ENCODE peak calls at places on chromosomes 13 and 19, in five cellular contexts. I is ovary, U is PC-3, F is LNCaP clone FGC, E is psoas muscle. H is an unnamed sample.

GRCh38 chr19:10881403-10882107 is 10.2 kb downstream of the CARM1 start:
- DNase-seq in E (no peak), F (no peak), I (no peak), U (no peak), H (peak; percentile 36)

GRCh38 chr19:8004723-8005513 is 523 bp downstream of the ELAVL1 start:
- DNase-seq in I (no peak), F (no peak), E (no peak), U (peak; percentile 19), H (no peak)

GRCh38 chr19:2053601-2054389 is 2.8 kb upstream of the MKNK2 start:
- DNase-seq in F (no peak), U (no peak), I (peak; percentile 95), E (peak; percentile 80), H (peak; percentile 79)

GRCh38 chr13:48505597-48506091 is 27.2 kb downstream of the RCBTB2 start:
- DNase-seq in E (no peak), F (no peak), U (no peak), I (no peak), H (peak; percentile 41)

GRCh38 chr19:48325265-48325910 is at the start of gene EMP3:
- DNase-seq in E (peak; percentile 87), U (peak; percentile 56), I (peak; percentile 88), F (no peak), H (peak; percentile 53)

GRCh38 chr13:49357694-49358093 is 86.2 kb downstream of the CAB39L start:
- DNase-seq in I (no peak), U (peak; percentile 57), E (no peak), F (no peak), H (no peak)

GRCh38 chr13:113855931-113856715 is 7.8 kb downstream of the GAS6 start:
- DNase-seq in E (no peak), I (peak; percentile 21), F (no peak), U (no peak), H (no peak)

GRCh38 chr13:35917252-35917941 is 213.8 kb downstream of the DCLK1 start:
- DNase-seq in F (no peak), U (no peak), I (no peak), E (no peak), H (no peak)

GRCh38 chr13:46385946-46386345 is 1.1 kb downstream of the RUBCNL start:
- DNase-seq in U (no peak), I (no peak), E (no peak), F (no peak), H (no peak)

GRCh38 chr13:48294670-48295069 is 8.9 kb upstream of the RB1 start:
- DNase-seq in F (no peak), I (no peak), U (no peak), E (no peak), H (no peak)

GRCh38 chr13:99103536-99103935 is 97.1 kb upstream of the UBAC2 start:
- DNase-seq in I (no peak), E (no peak), U (no peak), F (no peak), H (no peak)

GRCh38 chr13:93476175-93476574 is 249.6 kb downstream of the GPC6 start:
- DNase-seq in I (no peak), U (peak; percentile 82), F (no peak), E (no peak), H (no peak)

GRCh38 chr13:93472296-93472695 is 245.7 kb downstream of the GPC6 start:
- DNase-seq in I (no peak), E (no peak), U (no peak), F (no peak), H (no peak)

GRCh38 chr13:93477238-93477637 is 250.6 kb downstream of the GPC6 start:
- DNase-seq in I (no peak), U (peak; percentile 25), E (no peak), F (no peak), H (no peak)

GRCh38 chr13:93472897-93473296 is 246.3 kb downstream of the GPC6 start:
- DNase-seq in E (no peak), U (no peak), F (no peak), I (no peak), H (no peak)

DNA sequence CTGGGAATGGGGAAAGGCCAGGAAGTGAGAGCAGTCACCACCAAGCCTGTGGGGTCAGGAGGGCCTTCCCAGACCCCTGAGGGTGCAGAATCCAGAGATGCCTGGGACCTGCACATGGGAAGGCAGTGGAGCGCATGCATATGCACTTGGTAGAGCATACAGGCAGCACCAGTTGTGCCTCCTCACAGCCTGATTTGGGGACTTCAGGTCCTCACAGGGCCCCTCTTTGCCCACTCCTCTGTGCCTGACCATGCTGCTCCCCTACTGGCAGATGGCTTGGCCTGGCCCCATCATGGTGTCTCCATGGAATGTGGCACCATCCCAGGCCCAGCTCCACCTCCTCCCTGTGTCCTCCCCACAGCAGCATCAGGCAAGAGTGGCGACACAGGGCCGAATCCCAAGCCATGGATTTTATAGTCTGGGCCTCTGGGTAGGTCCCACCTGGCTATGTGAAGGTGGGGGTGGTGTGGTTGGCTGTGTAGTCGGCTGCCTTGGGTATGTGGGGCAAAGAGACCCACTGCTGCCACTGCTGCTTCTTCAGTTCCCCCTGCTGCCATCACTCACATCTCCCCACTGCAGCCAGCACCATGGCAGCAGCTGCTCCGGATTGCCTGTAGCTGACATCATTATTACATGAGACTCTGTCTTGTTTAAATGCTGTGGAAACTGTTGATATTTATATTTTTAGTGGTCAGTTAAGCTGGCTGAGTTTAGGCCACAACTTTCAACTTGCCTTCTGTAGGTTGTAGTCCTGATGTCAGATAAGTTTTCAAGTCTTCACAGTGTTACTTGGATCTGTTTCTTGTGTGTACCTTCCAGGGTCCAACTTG is 247.0 kb downstream of the GPC6 start:
- DNase-seq in F (no peak), I (no peak), U (no peak), E (no peak), H (no peak)
- H3K4me3 ChIP-seq in F (no peak overlapping the region), I (no peak overlapping the region), U (no peak overlapping the region), E (no peak overlapping the region), H (no peak overlapping the region)

GRCh38 chr19:4543444-4543843 is 3.6 kb upstream of the LRG1 start:
- DNase-seq in I (peak; percentile 25), U (no peak), E (no peak), F (no peak), H (no peak)
- H3K4me3 ChIP-seq in I (no peak overlapping the region), U (no peak overlapping the region), E (no peak overlapping the region), F (no peak overlapping the region), H (peak overlapping the region; percentile 5)

DNA sequence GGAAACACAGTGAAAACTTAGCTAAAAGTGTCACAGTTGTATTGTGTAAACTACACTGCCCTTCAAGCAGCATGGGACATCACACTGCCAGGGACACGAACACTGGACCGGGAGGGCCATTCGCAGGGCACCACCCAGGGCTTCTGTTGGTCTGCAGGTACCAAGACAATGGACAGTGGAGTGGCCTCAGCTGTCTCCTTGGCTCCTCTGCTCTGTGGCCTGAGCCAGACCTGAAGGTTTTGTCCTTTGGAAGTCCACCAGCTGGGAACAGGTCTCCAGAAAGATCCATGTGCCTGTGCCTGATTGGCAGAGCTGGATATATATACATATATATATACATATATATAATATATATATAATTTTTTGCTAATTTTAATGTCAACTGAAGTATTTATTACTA is 149.8 kb downstream of the ZNF536 start:
- DNase-seq in U (no peak), I (no peak), F (no peak), E (no peak), H (no peak)
- H3K4me3 ChIP-seq in U (no peak overlapping the region), I (no peak overlapping the region), F (no peak overlapping the region), E (no peak overlapping the region), H (no peak overlapping the region)

GRCh38 chr19:50377051-50377441 is 789 bp downstream of the NR1H2 start:
- DNase-seq in U (peak; percentile 43), I (peak; percentile 70), E (peak; percentile 68), F (no peak), H (no peak)
- H3K4me3 ChIP-seq in U (peak overlapping the region; percentile 27), I (peak overlapping the region; percentile 79), E (peak overlapping the region; percentile 91), F (peak overlapping the region; percentile 44), H (peak overlapping the region; percentile 93)

GRCh38 chr13:40672310-40673060 is 6.0 kb upstream of the FOXO1 start:
- DNase-seq in I (no peak), E (no peak), F (no peak), U (peak; percentile 88), H (no peak)
- H3K4me3 ChIP-seq in I (no peak overlapping the region), E (no peak overlapping the region), F (no peak overlapping the region), U (peak overlapping the region; percentile 0), H (no peak overlapping the region)

GRCh38 chr19:13025819-13026477 is 30.7 kb downstream of the NFIX start:
- DNase-seq in U (no peak), F (no peak), I (no peak), E (no peak), H (no peak)

GRCh38 chr19:13027557-13027956 is 32.3 kb downstream of the NFIX start:
- DNase-seq in U (no peak), F (no peak), E (no peak), I (no peak), H (no peak)

GRCh38 chr19:13024958-13025653 is 29.8 kb downstream of the NFIX start:
- DNase-seq in F (no peak), U (peak; percentile 66), I (peak; percentile 58), E (peak; percentile 70), H (no peak)

GRCh38 chr19:13027031-13027430 is 31.8 kb downstream of the NFIX start:
- DNase-seq in U (no peak), F (no peak), I (no peak), E (no peak), H (no peak)

DNA sequence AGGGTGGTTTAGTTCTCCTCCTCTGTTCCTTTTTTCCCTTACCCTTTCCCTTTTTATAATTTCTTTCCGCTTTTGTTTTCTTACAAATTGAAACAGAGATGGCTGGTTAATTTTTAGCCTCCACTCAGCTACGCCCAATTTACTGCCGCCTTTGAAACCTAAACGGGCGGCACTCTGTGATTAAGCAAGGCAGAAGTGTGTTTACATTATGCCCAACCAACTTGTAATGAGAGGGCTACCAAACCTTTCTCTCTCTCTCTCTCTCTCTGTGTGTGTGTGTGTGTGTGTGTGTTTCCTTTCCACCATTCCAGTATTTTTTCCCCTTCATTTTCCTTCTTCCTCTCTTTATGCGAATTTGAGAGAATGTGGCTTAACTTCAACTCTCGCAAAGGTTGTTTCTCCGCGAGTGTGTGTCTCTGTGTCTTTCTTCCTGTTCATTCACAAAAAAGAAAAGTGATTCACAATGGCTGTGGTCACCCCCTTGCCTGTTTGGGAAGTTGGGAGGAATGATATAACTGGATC is 31.3 kb downstream of the NFIX start:
- DNase-seq in F (no peak), U (peak; percentile 68), I (no peak), E (no peak), H (no peak)
- H3K4me3 ChIP-seq in F (peak overlapping the region; percentile 60), U (peak overlapping the region; percentile 82), I (peak overlapping the region; percentile 32), E (peak overlapping the region; percentile 64), H (peak overlapping the region; percentile 51)

DNA sequence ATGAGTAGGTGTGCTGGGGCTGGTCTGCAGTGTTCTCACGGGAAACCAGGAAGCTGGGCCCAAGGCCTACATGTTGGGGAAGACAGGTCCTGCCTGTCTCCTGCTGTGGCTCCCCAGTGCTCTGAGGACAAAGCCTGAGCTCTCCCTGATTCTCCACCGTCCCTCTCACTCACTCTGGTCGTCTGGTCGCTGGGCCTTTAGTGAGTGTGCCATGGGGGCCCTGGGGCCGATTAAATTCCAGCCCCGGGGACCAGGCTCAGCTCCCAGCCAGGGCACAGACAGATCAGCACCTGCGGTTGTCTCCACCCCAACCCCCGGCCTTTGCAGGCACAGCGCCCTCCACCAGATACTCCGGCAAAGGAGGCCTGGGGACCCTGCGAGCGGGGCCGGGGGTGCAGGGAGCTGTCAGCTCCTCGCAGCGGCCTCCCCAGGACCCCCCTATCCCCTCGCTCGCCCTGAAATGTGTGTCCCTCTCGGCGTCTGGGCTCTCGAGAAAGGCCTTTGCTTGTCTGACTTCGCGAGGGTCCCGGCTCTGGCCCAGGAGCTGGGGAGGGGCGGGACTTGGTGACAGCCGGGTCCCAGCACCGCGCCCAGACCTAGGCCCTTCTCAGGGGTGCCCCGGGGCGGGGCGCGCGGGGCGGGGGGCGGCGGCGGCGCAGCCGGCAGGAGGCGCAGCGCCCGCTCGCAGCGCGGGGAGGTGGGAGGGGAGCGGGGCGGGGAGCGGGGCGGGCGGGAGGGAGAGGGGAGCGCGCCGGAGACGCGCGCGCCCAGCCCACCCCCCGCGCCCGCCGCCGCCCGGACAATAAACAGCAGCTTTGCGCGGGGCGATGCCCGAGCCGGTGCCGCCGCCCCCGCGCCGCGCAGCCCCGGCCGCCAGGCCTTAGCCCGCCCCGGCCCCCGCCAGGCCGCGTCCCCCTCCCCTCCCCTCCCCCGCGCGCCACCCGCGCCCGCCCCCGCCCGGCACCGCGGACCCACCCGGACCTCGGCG is at the start of gene PALM:
- DNase-seq in U (peak; percentile 15), F (no peak), I (peak; percentile 70), E (no peak), H (no peak)
- H3K4me3 ChIP-seq in U (peak within 1 kb of the TSS; percentile 65), F (peak within 1 kb of the TSS; percentile 35), I (peak within 1 kb of the TSS; percentile 80), E (peak within 1 kb of the TSS; percentile 63), H (peak within 1 kb of the TSS; percentile 62)